ENCODE peak calls at places on chromosomes 13 and 19, in five cellular contexts. O is GM13977, V is ascending aorta, W is glutamatergic neuron, H is AG09319. Z is an unnamed sample.

GRCh38 chr19:55654323-55654832 is 457 bp upstream of the U2AF2 start:
- DNase-seq in W (peak; percentile 99), V (peak; percentile 98), H (peak; percentile 98), O (peak; percentile 97), Z (peak; percentile 99)

GRCh38 chr13:38166121-38166520 is 183.5 kb upstream of the UFM1 start:
- DNase-seq in V (no peak), W (no peak), O (no peak), H (no peak), Z (no peak)

GRCh38 chr13:113302940-113303339 is 5.9 kb downstream of the LAMP1 start:
- DNase-seq in V (no peak), H (no peak), W (no peak), O (no peak), Z (no peak)

GRCh38 chr13:106619688-106620555 is 52.0 kb upstream of the ARGLU1 start:
- DNase-seq in V (no peak), O (peak; percentile 49), H (peak; percentile 3), W (no peak), Z (no peak)

GRCh38 chr19:13846533-13847032 is 30.4 kb upstream of the NANOS3 start:
- DNase-seq in V (peak; percentile 91), H (no peak), W (no peak), O (peak; percentile 96), Z (no peak)

GRCh38 chr13:52879950-52880650 is 31.7 kb upstream of the PCDH8 start:
- DNase-seq in W (no peak), O (no peak), V (no peak), H (no peak), Z (no peak)

GRCh38 chr13:49371943-49372636 is 71.8 kb downstream of the CAB39L start:
- DNase-seq in W (no peak), O (no peak), H (no peak), V (no peak), Z (no peak)

GRCh38 chr19:52935434-52935833 is 12.2 kb upstream of the ZNF888 start:
- DNase-seq in O (no peak), H (no peak), V (no peak), W (no peak), Z (no peak)

GRCh38 chr13:81377926-81378325 is 1037.0 kb upstream of the SPRY2 start:
- DNase-seq in O (no peak), W (no peak), H (no peak), V (no peak), Z (no peak)
- TF ChIP-seq CTCF in O (no peak), W (no peak), H (no peak), V (no peak), Z (no peak)

GRCh38 chr19:29478578-29479565 is 46.9 kb upstream of the VSTM2B start:
- DNase-seq in V (no peak), W (peak; percentile 74), H (no peak), O (no peak), Z (no peak)
- TF ChIP-seq CTCF in V (no peak), W (peak; percentile 59), H (peak; percentile 29), O (peak; percentile 41), Z (no peak)

GRCh38 chr19:49890349-49891311 is 6.1 kb downstream of the IL4I1 start:
- DNase-seq in V (no peak), H (no peak), W (peak; percentile 75), O (peak; percentile 87), Z (no peak)
- TF ChIP-seq CTCF in V (no peak), H (no peak), W (peak; percentile 54), O (no peak), Z (no peak)

GRCh38 chr13:96075953-96076543 is 13.9 kb upstream of the HS6ST3 start:
- DNase-seq in O (no peak), W (no peak), V (no peak), H (no peak), Z (no peak)
- TF ChIP-seq CTCF in O (peak; percentile 60), W (peak; percentile 69), V (no peak), H (peak; percentile 61), Z (no peak)

DNA sequence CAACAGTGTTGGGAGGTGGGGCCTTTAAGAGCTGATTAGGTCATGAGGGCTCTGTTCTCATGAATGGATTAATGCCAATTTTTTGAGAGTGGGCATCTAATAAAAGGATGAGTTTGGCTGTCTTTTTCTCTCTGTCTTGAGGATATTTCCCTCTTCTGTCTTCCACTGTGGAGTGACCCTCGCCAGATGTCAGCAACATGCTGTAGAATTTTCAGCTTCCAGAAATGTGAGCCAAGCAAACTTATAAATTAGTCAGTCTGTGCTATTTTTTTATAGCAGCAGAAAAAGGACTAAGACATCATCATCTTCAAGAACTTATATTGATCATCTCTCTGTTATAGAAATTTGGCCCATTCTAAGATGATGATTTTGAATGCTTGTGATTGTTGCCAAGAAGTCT is 431.4 kb downstream of the FGF9 start:
- DNase-seq in V (no peak), H (no peak), O (no peak), W (no peak), Z (no peak)
- TF ChIP-seq CTCF in V (no peak), H (no peak), O (no peak), W (no peak), Z (no peak)

GRCh38 chr19:38228491-38229439 is 4.7 kb upstream of the DPF1 start:
- DNase-seq in W (peak; percentile 86), H (no peak), O (no peak), V (no peak), Z (no peak)

GRCh38 chr19:38228005-38228377 is 4.0 kb upstream of the DPF1 start:
- DNase-seq in H (no peak), V (no peak), W (no peak), O (no peak), Z (no peak)

GRCh38 chr19:38231918-38232317 is 7.9 kb upstream of the DPF1 start:
- DNase-seq in W (no peak), V (no peak), O (no peak), H (no peak), Z (no peak)

GRCh38 chr19:38227272-38228004 is 3.4 kb upstream of the DPF1 start:
- DNase-seq in O (no peak), W (no peak), H (no peak), V (no peak), Z (no peak)

GRCh38 chr19:38229585-38230073 is 5.6 kb upstream of the DPF1 start:
- DNase-seq in V (no peak), H (peak; percentile 73), O (peak; percentile 94), W (peak; percentile 76), Z (no peak)
- TF ChIP-seq CTCF in V (no peak), H (no peak), O (no peak), W (no peak), Z (no peak)

GRCh38 chr19:45079063-45079910 is at the start of gene GEMIN7:
- DNase-seq in H (no peak), W (peak; percentile 92), O (peak; percentile 84), V (no peak), Z (no peak)
- TF ChIP-seq CTCF in H (no peak), W (no peak), O (peak; percentile 4), V (peak; percentile 16), Z (no peak)

Z was measured in omental fat pad.